ENCODE peak calls at places on chromosomes 12 and 14, in five cellular contexts. N is H9, I is A549, P is A673, G is WTC11. A is an unnamed sample.

GRCh38 chr14:96352708-96353107 is 10.4 kb downstream of the ATG2B start:
- DNase-seq in N (no peak), I (no peak), P (no peak), G (no peak), A (no peak)

GRCh38 chr12:76455582-76456345 is 103.8 kb downstream of the OSBPL8 start:
- DNase-seq in N (no peak), I (peak; percentile 91), P (peak; percentile 82), G (no peak), A (peak; percentile 6)

GRCh38 chr14:92922883-92923743 is at the start of gene CHGA:
- DNase-seq in N (peak; percentile 82), I (peak; percentile 38), P (peak; percentile 65), G (peak; percentile 86), A (peak; percentile 88)

GRCh38 chr12:57852620-57853509 is 6.3 kb upstream of the CTDSP2 start:
- DNase-seq in N (peak; percentile 90), I (no peak), P (no peak), G (peak; percentile 83), A (peak; percentile 47)

GRCh38 chr12:104695453-104696148 is 238.9 kb downstream of the CHST11 start:
- DNase-seq in N (no peak), I (no peak), P (no peak), G (no peak), A (no peak)

GRCh38 chr12:9363145-9363544 is 154.9 kb upstream of the PZP start:
- DNase-seq in N (peak; percentile 29), I (no peak), P (no peak), G (no peak), A (no peak)

GRCh38 chr14:68249534-68250517 is 430.2 kb downstream of the RAD51B start:
- DNase-seq in N (no peak), I (peak; percentile 72), P (peak; percentile 21), G (no peak), A (no peak)

GRCh38 chr12:121827351-121828099 is 23.7 kb downstream of the SETD1B start:
- DNase-seq in N (peak; percentile 61), I (no peak), P (no peak), G (no peak), A (no peak)

GRCh38 chr14:29857545-29857944 is 70.1 kb downstream of the PRKD1 start:
- DNase-seq in N (no peak), I (no peak), P (no peak), G (no peak), A (no peak)

GRCh38 chr12:124416516-124417395 is 121.9 kb downstream of the RFLNA start:
- DNase-seq in N (no peak), I (no peak), P (no peak), G (no peak), A (no peak)

GRCh38 chr12:68189766-68190700 is 30.5 kb upstream of the IFNG start:
- DNase-seq in N (no peak), I (no peak), P (peak; percentile 40), G (no peak), A (no peak)

GRCh38 chr12:103530352-103530751 is 34.6 kb upstream of the C12orf42 start:
- DNase-seq in N (no peak), I (no peak), P (no peak), G (no peak), A (no peak)

GRCh38 chr12:75658826-75659823 is 147.7 kb upstream of the KRR1 start:
- DNase-seq in N (no peak), I (peak; percentile 46), P (peak; percentile 73), G (no peak), A (no peak)

GRCh38 chr12:93855265-93855664 is 178.1 kb downstream of the CRADD start:
- DNase-seq in N (no peak), I (no peak), P (no peak), G (no peak), A (no peak)

GRCh38 chr12:96120359-96121100 is 73.6 kb upstream of the ELK3 start:
- DNase-seq in N (peak; percentile 51), I (no peak), P (no peak), G (peak; percentile 14), A (no peak)

GRCh38 chr14:23582906-23583760 is 4.5 kb upstream of the JPH4 start:
- DNase-seq in N (no peak), I (no peak), P (no peak), G (no peak), A (no peak)

GRCh38 chr12:40903040-40903439 is 210.8 kb downstream of the CNTN1 start:
- DNase-seq in N (no peak), I (no peak), P (no peak), G (no peak), A (peak; percentile 40)

GRCh38 chr14:103748539-103748867 is 32.9 kb downstream of the ZFYVE21 start:
- DNase-seq in N (no peak), I (no peak), P (no peak), G (no peak), A (no peak)

GRCh38 chr12:65306603-65307501 is 28.4 kb downstream of the MSRB3 start:
- DNase-seq in N (peak; percentile 37), I (peak; percentile 49), P (peak; percentile 88), G (no peak), A (peak; percentile 33)

GRCh38 chr12:53504004-53504920 is 3.0 kb downstream of the NPFF start:
- DNase-seq in N (no peak), I (no peak), P (no peak), G (no peak), A (no peak)

GRCh38 chr14:55373784-55374725 is 37.6 kb downstream of the ATG14 start:
- DNase-seq in N (no peak), I (no peak), P (no peak), G (no peak), A (no peak)

GRCh38 chr12:29242921-29243431 is 93.9 kb downstream of the FAR2 start:
- DNase-seq in N (no peak), I (no peak), P (peak; percentile 54), G (no peak), A (no peak)

GRCh38 chr14:53368714-53369191 is 215.6 kb upstream of the DDHD1 start:
- DNase-seq in N (no peak), I (peak; percentile 22), P (no peak), G (no peak), A (no peak)

GRCh38 chr12:123532808-123533649 is 490 bp downstream of the RILPL1 start:
- DNase-seq in N (peak; percentile 66), I (peak; percentile 67), P (peak; percentile 41), G (peak; percentile 71), A (peak; percentile 58)

GRCh38 chr12:124829008-124829707 is 34.5 kb downstream of the SCARB1 start:
- DNase-seq in N (no peak), I (peak; percentile 95), P (peak; percentile 32), G (no peak), A (no peak)

GRCh38 chr14:103022669-103023044 is 34.7 kb downstream of the CDC42BPB start:
- DNase-seq in N (no peak), I (no peak), P (peak; percentile 35), G (no peak), A (no peak)

GRCh38 chr12:55636853-55637252 is at the start of gene OR10P1:
- DNase-seq in N (no peak), I (no peak), P (no peak), G (no peak), A (no peak)

GRCh38 chr12:47216150-47216677 is 136.5 kb upstream of the AMIGO2 start:
- DNase-seq in N (no peak), I (no peak), P (no peak), G (no peak), A (no peak)

GRCh38 chr12:39990122-39991101 is 115.5 kb downstream of the SLC2A13 start:
- DNase-seq in N (peak; percentile 53), I (peak; percentile 53), P (peak; percentile 71), G (peak; percentile 57), A (peak; percentile 58)

GRCh38 chr12:102964872-102965271 is 7.4 kb downstream of the ASCL1 start:
- DNase-seq in N (peak; percentile 79), I (peak; percentile 26), P (no peak), G (peak; percentile 70), A (peak; percentile 32)

GRCh38 chr12:42716521-42716920 is 127.0 kb upstream of the PRICKLE1 start:
- DNase-seq in N (no peak), I (no peak), P (no peak), G (no peak), A (no peak)

GRCh38 chr12:29239336-29239735 is 90.3 kb downstream of the FAR2 start:
- DNase-seq in N (no peak), I (no peak), P (no peak), G (no peak), A (no peak)

GRCh38 chr12:124744659-124745467 is 118.8 kb downstream of the SCARB1 start:
- DNase-seq in N (peak; percentile 91), I (peak; percentile 85), P (peak; percentile 56), G (peak; percentile 59), A (no peak)

GRCh38 chr12:62606654-62607053 is 140.0 kb downstream of the MON2 start:
- DNase-seq in N (no peak), I (peak; percentile 54), P (no peak), G (no peak), A (no peak)

GRCh38 chr12:120376416-120376815 is 7.5 kb upstream of the MSI1 start:
- DNase-seq in N (no peak), I (no peak), P (no peak), G (no peak), A (no peak)

GRCh38 chr14:89767861-89768268 is 186.7 kb downstream of the EFCAB11 start:
- DNase-seq in N (peak; percentile 61), I (peak; percentile 38), P (peak; percentile 34), G (peak; percentile 48), A (peak; percentile 52)

GRCh38 chr14:32710351-32711102 is 228.2 kb upstream of the NPAS3 start:
- DNase-seq in N (no peak), I (no peak), P (no peak), G (no peak), A (no peak)
- TF ChIP-seq CTCF in N (no peak), I (no peak), P (no peak), G (no peak), A (no peak)

GRCh38 chr14:51202914-51203665 is 37.0 kb upstream of the TMX1 start:
- DNase-seq in N (no peak), I (no peak), P (no peak), G (no peak), A (no peak)
- TF ChIP-seq CTCF in N (peak; percentile 15), I (no peak), P (no peak), G (no peak), A (no peak)

GRCh38 chr12:130141901-130142683 is 20.2 kb upstream of the FZD10 start:
- DNase-seq in N (no peak), I (no peak), P (no peak), G (no peak), A (no peak)
- TF ChIP-seq CTCF in N (no peak), I (no peak), P (no peak), G (no peak), A (no peak)

DNA sequence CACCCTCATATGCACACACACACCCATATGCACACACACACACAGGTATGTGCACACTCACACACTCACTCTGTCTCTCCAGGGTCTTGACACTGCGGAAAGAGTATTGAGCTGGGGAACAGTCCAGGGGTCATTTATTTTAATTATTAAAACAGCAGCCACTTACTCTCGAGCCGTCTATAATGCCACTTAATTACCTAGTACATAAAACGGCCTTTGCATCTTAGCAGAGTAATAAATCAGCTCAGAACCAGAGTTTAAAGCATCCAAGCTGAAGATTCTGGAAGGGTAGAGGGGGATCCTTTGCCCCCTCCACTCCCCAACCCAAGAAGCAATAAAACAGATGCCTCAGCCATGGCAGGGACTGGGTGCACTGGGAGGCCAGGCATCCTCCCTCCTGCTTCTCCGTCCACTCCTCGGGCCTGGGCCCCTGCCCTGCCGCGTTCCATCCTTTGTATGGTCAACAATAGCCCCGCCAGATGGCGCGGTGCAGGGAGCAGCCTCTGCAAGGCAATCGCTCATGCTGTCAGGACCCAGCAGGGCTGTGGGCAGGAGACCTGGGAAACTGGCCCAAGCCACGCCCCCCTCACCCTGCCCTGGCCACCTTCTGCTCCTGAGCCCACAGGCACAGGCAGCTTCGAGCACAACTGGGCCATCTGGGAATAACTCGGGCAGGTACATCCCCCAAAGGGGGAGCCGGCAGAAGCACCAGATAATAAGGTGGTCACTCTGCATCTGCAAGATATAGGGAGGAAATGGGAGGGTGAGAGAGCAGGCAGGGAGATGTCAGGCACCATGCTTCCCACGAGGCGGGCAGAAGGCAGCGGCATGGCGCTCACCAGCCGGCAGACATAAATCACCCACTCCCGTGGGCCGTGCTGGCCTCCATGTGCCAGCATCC is 40.9 kb downstream of the CCDC85C start:
- DNase-seq in N (peak; percentile 96), I (peak; percentile 86), P (no peak), G (peak; percentile 92), A (peak; percentile 80)
- TF ChIP-seq CTCF in N (peak; percentile 68), I (peak; percentile 67), P (no peak), G (no peak), A (no peak)